ENCODE peak calls at places on chromosomes 16 and 17, in eight cellular contexts. M, B, R, Q, E, U, J and Y are unnamed samples.

GRCh38 chr16:71499775-71500364 is 10.7 kb upstream of the ZNF19 start:
- DNase-seq in M (peak; percentile 28), B (peak; percentile 36), R (peak; percentile 30), Q (no peak), E (no peak), U (peak; percentile 33), J (peak; percentile 79), Y (peak; percentile 56)

GRCh38 chr17:28169621-28170349 is 127.3 kb downstream of the NLK start:
- DNase-seq in M (no peak), B (no peak), R (no peak), Q (no peak), E (no peak), U (no peak), J (no peak), Y (no peak)

GRCh38 chr16:70675851-70676513 is 9.9 kb downstream of the MTSS2 start:
- DNase-seq in M (no peak), B (no peak), R (no peak), Q (no peak), E (peak; percentile 51), U (no peak), J (no peak), Y (no peak)

GRCh38 chr17:49565948-49566491 is 9.7 kb upstream of the NXPH3 start:
- DNase-seq in M (no peak), B (peak; percentile 56), R (no peak), Q (no peak), E (peak; percentile 90), U (no peak), J (no peak), Y (peak; percentile 74)

GRCh38 chr17:74234482-74234881 is 21.1 kb downstream of the TTYH2 start:
- DNase-seq in M (no peak), B (no peak), R (no peak), Q (no peak), E (no peak), U (no peak), J (no peak), Y (no peak)

GRCh38 chr17:82536220-82537201 is 17.0 kb downstream of the FOXK2 start:
- DNase-seq in M (peak; percentile 73), B (peak; percentile 62), R (no peak), Q (no peak), E (no peak), U (peak; percentile 52), J (peak; percentile 59), Y (peak; percentile 79)

GRCh38 chr16:86865866-86866675 is 287.7 kb downstream of the FOXL1 start:
- DNase-seq in M (no peak), B (peak; percentile 43), R (no peak), Q (no peak), E (peak; percentile 22), U (no peak), J (no peak), Y (peak; percentile 77)

GRCh38 chr16:67013823-67014640 is 14.9 kb upstream of the CBFB start:
- DNase-seq in M (no peak), B (peak; percentile 37), R (peak; percentile 74), Q (peak; percentile 86), E (peak; percentile 85), U (no peak), J (peak; percentile 85), Y (peak; percentile 44)

GRCh38 chr17:55134486-55135157 is 130.1 kb upstream of the HLF start:
- DNase-seq in M (no peak), B (no peak), R (no peak), Q (no peak), E (no peak), U (no peak), J (no peak), Y (no peak)

GRCh38 chr16:16031401-16031800 is 82.0 kb downstream of the ABCC1 start:
- DNase-seq in M (no peak), B (no peak), R (no peak), Q (no peak), E (no peak), U (no peak), J (no peak), Y (no peak)

GRCh38 chr17:72608436-72608835 is 484.1 kb downstream of the SLC39A11 start:
- DNase-seq in M (no peak), B (no peak), R (no peak), Q (no peak), E (no peak), U (no peak), J (no peak), Y (no peak)

GRCh38 chr17:975321-975982 is 4.1 kb downstream of the NXN start:
- DNase-seq in M (no peak), B (peak; percentile 60), R (no peak), Q (no peak), E (no peak), U (no peak), J (no peak), Y (no peak)

GRCh38 chr17:38906429-38907172 is 18.8 kb upstream of the LASP1NB start:
- DNase-seq in M (peak; percentile 52), B (no peak), R (no peak), Q (no peak), E (no peak), U (no peak), J (peak; percentile 53), Y (no peak)

GRCh38 chr16:89315791-89316581 is 98.5 kb downstream of the ZNF778 start:
- DNase-seq in M (peak; percentile 99), B (peak; percentile 81), R (peak; percentile 73), Q (no peak), E (no peak), U (no peak), J (no peak), Y (peak; percentile 83)

GRCh38 chr17:60154616-60155426 is 5.0 kb downstream of the CA4 start:
- DNase-seq in M (peak; percentile 61), B (peak; percentile 66), R (no peak), Q (no peak), E (peak; percentile 54), U (no peak), J (peak; percentile 71), Y (peak; percentile 79)

GRCh38 chr17:8991514-8992285 is 26.2 kb upstream of the PIK3R5 start:
- DNase-seq in M (peak; percentile 29), B (peak; percentile 24), R (peak; percentile 36), Q (peak; percentile 84), E (no peak), U (peak; percentile 20), J (peak; percentile 95), Y (peak; percentile 63)

GRCh38 chr17:19309701-19310100 is 52.8 kb downstream of the B9D1 start:
- DNase-seq in M (no peak), B (no peak), R (no peak), Q (no peak), E (no peak), U (no peak), J (peak; percentile 55), Y (no peak)

GRCh38 chr17:9937164-9937835 is 32.2 kb upstream of the RCVRN start:
- DNase-seq in M (no peak), B (peak; percentile 52), R (no peak), Q (no peak), E (no peak), U (no peak), J (no peak), Y (no peak)

GRCh38 chr17:76240461-76241204 is at the start of gene RNF157:
- DNase-seq in M (peak; percentile 25), B (peak; percentile 64), R (peak; percentile 69), Q (peak; percentile 69), E (peak; percentile 80), U (no peak), J (peak; percentile 93), Y (peak; percentile 42)

GRCh38 chr16:56841233-56841632 is 23.8 kb upstream of the SLC12A3 start:
- DNase-seq in M (peak; percentile 35), B (peak; percentile 70), R (no peak), Q (no peak), E (no peak), U (no peak), J (no peak), Y (no peak)

GRCh38 chr17:42387663-42388380 is 420 bp downstream of the STAT3 start:
- DNase-seq in M (peak; percentile 55), B (no peak), R (peak; percentile 23), Q (peak; percentile 75), E (peak; percentile 78), U (no peak), J (peak; percentile 90), Y (peak; percentile 84)

GRCh38 chr17:58516644-58517377 is 2.4 kb upstream of the MTMR4 start:
- DNase-seq in M (no peak), B (no peak), R (no peak), Q (no peak), E (no peak), U (no peak), J (no peak), Y (no peak)

GRCh38 chr16:11833951-11834695 is 17.2 kb downstream of the RSL1D1 start:
- DNase-seq in M (no peak), B (peak; percentile 62), R (no peak), Q (no peak), E (no peak), U (peak; percentile 58), J (no peak), Y (peak; percentile 92)

GRCh38 chr16:88383401-88384221 is 852 bp downstream of the ZNF469 start:
- DNase-seq in M (peak; percentile 17), B (peak; percentile 51), R (no peak), Q (peak; percentile 67), E (peak; percentile 76), U (no peak), J (peak; percentile 72), Y (no peak)

GRCh38 chr17:79073706-79074088 is 927 bp upstream of the ENGASE start:
- DNase-seq in M (no peak), B (no peak), R (no peak), Q (no peak), E (peak; percentile 47), U (no peak), J (peak; percentile 42), Y (no peak)

GRCh38 chr17:27464431-27464830 is 8.2 kb downstream of the KSR1 start:
- DNase-seq in M (no peak), B (no peak), R (no peak), Q (no peak), E (no peak), U (no peak), J (no peak), Y (no peak)